ENCODE peak calls at places on chromosomes 13 and 19, in four cellular contexts. D is astrocyte of the spinal cord, C is left ventricle myocardium inferior, O is HFF-Myc. A is an unnamed sample.

GRCh38 chr13:51118809-51119431 is 7.8 kb upstream of the C13orf42 start:
- DNase-seq in D (no peak), C (no peak), O (no peak), A (no peak)

GRCh38 chr13:49530452-49530851 is 34.7 kb downstream of the PHF11 start:
- DNase-seq in D (no peak), C (no peak), O (no peak), A (no peak)

GRCh38 chr13:19836472-19836871 is 27.0 kb downstream of the ZMYM5 start:
- DNase-seq in D (peak), C (no peak), O (no peak), A (peak)

GRCh38 chr13:100269837-100270236 is 180.9 kb downstream of the PCCA start:
- DNase-seq in D (peak), C (peak), O (peak), A (peak)

GRCh38 chr19:3554254-3555083 is 2.9 kb downstream of the MFSD12 start:
- DNase-seq in D (no peak), C (no peak), O (no peak), A (no peak)

GRCh38 chr13:110280996-110281688 is 25.8 kb downstream of the COL4A1 start:
- DNase-seq in D (no peak), C (peak), O (no peak), A (no peak)

GRCh38 chr13:21348771-21349170 is 110.3 kb downstream of the ZDHHC20 start:
- DNase-seq in D (no peak), C (no peak), O (no peak), A (peak)

GRCh38 chr13:110799246-110800236 is 86.0 kb downstream of the ING1 start:
- DNase-seq in D (peak), C (no peak), O (peak), A (peak)

GRCh38 chr13:27510082-27510481 is 59.7 kb upstream of the MTIF3 start:
- DNase-seq in D (no peak), C (no peak), O (no peak), A (no peak)

GRCh38 chr13:41137951-41138350 is 5.3 kb upstream of the KBTBD6 start:
- DNase-seq in D (peak), C (no peak), O (no peak), A (peak)

DNA sequence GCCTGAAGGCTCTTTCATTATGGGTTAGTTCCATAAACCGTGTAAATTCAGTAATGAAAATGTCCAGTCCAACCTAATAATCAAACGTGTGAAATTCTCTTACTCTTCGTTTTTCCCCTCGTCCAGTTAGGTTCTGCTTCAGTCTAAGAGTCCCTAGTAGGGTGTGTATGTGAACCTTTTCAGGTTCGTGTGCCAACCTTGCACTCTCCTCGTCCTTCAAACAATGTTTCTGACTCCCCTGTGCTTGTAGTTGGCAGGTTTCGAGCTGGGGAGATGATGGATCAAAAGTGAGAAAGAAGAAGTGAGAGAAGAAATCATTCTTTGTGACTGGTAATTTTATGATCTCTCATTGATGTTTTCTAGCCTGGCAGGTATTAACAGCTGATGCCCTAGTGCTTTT is 366.1 kb downstream of the GPC5 start:
- DNase-seq in D (no peak), C (no peak), O (no peak), A (no peak)
- TF ChIP-seq CTCF in D (no peak), C (no peak), O (no peak), A (no peak)

GRCh38 chr19:13120817-13121216 is 2.8 kb downstream of the NACC1 start:
- DNase-seq in D (peak), C (no peak), O (no peak), A (peak)
- H3K4me3 ChIP-seq in D (no peak), C (no peak), O (peak), A (peak)

DNA sequence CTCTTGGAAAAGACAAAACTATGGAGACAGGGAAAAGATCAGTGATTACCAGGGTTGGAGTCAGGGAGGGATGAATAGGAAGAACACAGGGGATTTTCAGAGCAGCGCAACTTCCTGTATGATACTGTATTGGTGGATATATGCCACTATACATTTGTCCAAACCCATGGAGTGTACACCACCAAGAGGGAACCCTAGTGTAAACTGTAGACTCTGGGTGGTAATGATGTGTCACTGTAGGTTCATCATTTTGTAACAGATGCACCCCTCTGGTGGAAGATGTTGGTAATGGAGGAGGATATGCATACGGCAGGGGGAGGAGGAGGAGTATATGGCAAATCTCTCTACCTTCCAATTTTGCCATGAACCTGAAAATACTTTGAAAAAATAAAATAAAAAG is 68.1 kb downstream of the UFM1 start:
- DNase-seq in D (no peak), C (no peak), O (peak), A (peak)
- TF ChIP-seq CTCF in D (peak), C (peak), O (peak), A (peak)

DNA sequence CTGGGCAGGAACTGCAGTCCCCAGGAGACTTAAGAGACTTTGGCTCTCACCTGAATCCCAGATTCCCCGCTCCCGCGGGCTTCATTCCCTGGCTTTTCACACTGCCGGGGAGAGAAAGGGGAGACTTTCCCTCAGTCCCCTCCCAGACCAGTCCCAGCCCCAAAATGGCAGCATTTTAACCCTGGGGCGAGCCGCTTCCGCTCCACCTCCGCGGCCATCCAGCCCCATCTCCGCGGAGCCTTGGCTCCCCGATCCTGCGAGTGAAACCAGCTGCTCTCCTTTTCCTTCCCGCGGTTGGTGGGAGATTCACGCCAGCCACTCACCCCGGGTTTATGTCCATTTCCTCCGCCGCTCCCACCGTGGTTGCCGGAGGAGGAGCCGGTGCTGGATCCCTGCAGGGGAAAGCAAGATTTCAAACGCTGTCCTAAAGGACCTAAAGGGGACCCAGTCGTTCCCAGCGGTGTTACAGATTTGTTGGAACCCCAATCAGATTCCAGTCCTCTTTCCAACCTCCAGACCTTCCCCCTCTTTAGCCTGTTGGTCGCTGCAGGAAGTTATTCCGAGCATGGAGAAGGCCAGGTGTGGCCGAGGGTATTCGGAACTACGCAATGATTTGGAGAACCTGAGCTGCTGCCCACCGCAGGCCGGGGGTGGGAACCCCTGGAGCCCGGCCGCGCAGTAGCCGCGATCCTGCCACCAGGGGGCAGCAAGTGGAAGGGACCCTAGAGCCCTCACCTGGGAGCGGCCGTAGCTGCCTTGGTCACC is 3.4 kb downstream of the DMKN start:
- DNase-seq in D (peak), C (peak), O (no peak), A (peak)
- H3K4me3 ChIP-seq in D (no peak), C (peak), O (peak), A (peak)

DNA sequence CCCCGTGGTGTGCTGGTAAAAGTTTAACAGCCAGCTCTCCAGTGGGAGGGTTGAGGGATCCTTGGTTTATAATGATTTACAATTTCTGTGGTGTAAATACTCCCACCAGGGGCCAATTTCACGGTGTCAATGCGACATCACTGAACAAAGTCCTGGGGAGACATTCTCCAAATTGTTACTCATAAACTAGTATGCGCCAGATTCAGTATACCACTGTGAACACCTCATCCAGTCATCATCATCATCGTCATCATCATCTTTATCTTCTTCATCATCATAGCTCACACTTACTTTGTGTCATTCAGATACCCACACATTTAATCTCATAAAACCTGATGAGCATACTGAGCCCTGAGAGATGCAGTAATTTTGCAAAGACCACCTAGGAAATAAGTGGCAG is 17.2 kb upstream of the TNFSF14 start:
- DNase-seq in D (no peak), C (no peak), O (no peak), A (no peak)
- TF ChIP-seq CTCF in D (no peak), C (no peak), O (no peak), A (no peak)

GRCh38 chr19:18998276-18998675 is 35.0 kb downstream of the SUGP2 start:
- DNase-seq in D (no peak), C (no peak), O (no peak), A (no peak)

GRCh38 chr19:18996796-18997394 is 36.4 kb downstream of the SUGP2 start:
- DNase-seq in D (no peak), C (no peak), O (no peak), A (no peak)

GRCh38 chr19:18992696-18993095 is 40.6 kb downstream of the SUGP2 start:
- DNase-seq in D (no peak), C (no peak), O (no peak), A (no peak)

GRCh38 chr19:18996351-18996750 is 37.0 kb downstream of the SUGP2 start:
- DNase-seq in D (no peak), C (no peak), O (no peak), A (no peak)

DNA sequence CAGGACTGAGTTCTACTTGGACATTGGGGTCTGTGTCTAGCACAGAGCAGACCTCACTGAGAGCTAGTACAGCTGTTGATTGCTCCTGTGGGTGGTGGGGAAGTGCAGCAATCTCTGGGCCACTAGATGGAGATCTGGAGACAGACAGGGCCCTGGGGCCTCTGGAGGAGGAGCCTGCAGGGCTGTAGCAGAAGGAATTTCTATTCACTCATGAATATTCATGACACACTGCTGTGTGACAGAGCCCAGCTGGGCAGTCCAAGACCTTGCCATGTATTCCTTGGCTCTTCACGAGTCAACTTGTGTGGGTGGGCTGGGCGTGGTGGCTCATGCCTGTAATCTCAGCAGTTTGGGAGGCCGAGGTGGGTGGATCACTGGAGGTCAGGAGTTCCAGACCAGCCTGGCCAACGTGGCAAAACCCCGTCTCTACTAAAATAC is 37.5 kb downstream of the SUGP2 start:
- DNase-seq in D (peak), C (peak), O (peak), A (peak)
- H3K4me3 ChIP-seq in D (no peak), C (no peak), O (no peak), A (no peak)

GRCh38 chr19:20964798-20965197 is 41.7 kb downstream of the ZNF85 start:
- DNase-seq in D (no peak), C (no peak), O (no peak), A (no peak)
- TF ChIP-seq CTCF in D (no peak), C (no peak), O (peak), A (no peak)

A was measured in fibroblast of pulmonary artery.